ENCODE peak calls at places on chromosomes 7 and 10, in nine cellular contexts. One of them, this sample, is unnamed.

GRCh38 chr7:116843373-116843772 is 19.0 kb upstream of the CAPZA2 start:
- DNase-seq in pons: peak
- DNase-seq in GDM1: peak
- DNase-seq in NCI-H1436: no peak
- DNase-seq in NCI-H187: no peak
- DNase-seq in HepG2: no peak
- DNase-seq in stimulated activated CD8-positive, alpha-beta memory T cell treated with anti-CD3 and anti-CD28 coated beads, Interleukin-2, amount 100 ng/mL, for 48 hours: no peak
- DNase-seq in activated T-helper 1 cell treated with Interleukin-2 at 50 U/mL for 16 hours: no peak
- DNase-seq in ACHN: no peak
- DNase-seq in this sample: no peak

GRCh38 chr7:36236073-36236472 is 83.0 kb downstream of the EEPD1 start:
- DNase-seq in pons: no peak
- DNase-seq in GDM1: no peak
- DNase-seq in NCI-H1436: no peak
- DNase-seq in NCI-H187: no peak
- DNase-seq in HepG2: no peak
- DNase-seq in stimulated activated CD8-positive, alpha-beta memory T cell treated with anti-CD3 and anti-CD28 coated beads, Interleukin-2, amount 100 ng/mL, for 48 hours: no peak
- DNase-seq in activated T-helper 1 cell treated with Interleukin-2 at 50 U/mL for 16 hours: no peak
- DNase-seq in ACHN: no peak
- DNase-seq in this sample: no peak

GRCh38 chr10:24427678-24428409 is 218.9 kb downstream of the KIAA1217 start:
- DNase-seq in pons: no peak
- DNase-seq in GDM1: no peak
- DNase-seq in NCI-H1436: no peak
- DNase-seq in NCI-H187: no peak
- DNase-seq in HepG2: no peak
- DNase-seq in stimulated activated CD8-positive, alpha-beta memory T cell treated with anti-CD3 and anti-CD28 coated beads, Interleukin-2, amount 100 ng/mL, for 48 hours: no peak
- DNase-seq in activated T-helper 1 cell treated with Interleukin-2 at 50 U/mL for 16 hours: no peak
- DNase-seq in ACHN: no peak
- DNase-seq in this sample: peak

GRCh38 chr10:129764901-129765663 is 199.0 kb downstream of the EBF3 start:
- DNase-seq in pons: no peak
- DNase-seq in GDM1: no peak
- DNase-seq in NCI-H1436: no peak
- DNase-seq in NCI-H187: no peak
- DNase-seq in HepG2: no peak
- DNase-seq in stimulated activated CD8-positive, alpha-beta memory T cell treated with anti-CD3 and anti-CD28 coated beads, Interleukin-2, amount 100 ng/mL, for 48 hours: no peak
- DNase-seq in activated T-helper 1 cell treated with Interleukin-2 at 50 U/mL for 16 hours: no peak
- DNase-seq in ACHN: no peak
- DNase-seq in this sample: no peak

GRCh38 chr7:100476903-100477870 is 1.8 kb downstream of the TSC22D4 start:
- DNase-seq in pons: no peak
- DNase-seq in GDM1: no peak
- DNase-seq in NCI-H1436: no peak
- DNase-seq in NCI-H187: no peak
- DNase-seq in HepG2: no peak
- DNase-seq in stimulated activated CD8-positive, alpha-beta memory T cell treated with anti-CD3 and anti-CD28 coated beads, Interleukin-2, amount 100 ng/mL, for 48 hours: peak
- DNase-seq in activated T-helper 1 cell treated with Interleukin-2 at 50 U/mL for 16 hours: no peak
- DNase-seq in ACHN: no peak
- DNase-seq in this sample: no peak

GRCh38 chr10:104472957-104473745 is 119.5 kb downstream of the CFAP58 start:
- DNase-seq in pons: no peak
- DNase-seq in GDM1: no peak
- DNase-seq in NCI-H1436: no peak
- DNase-seq in NCI-H187: no peak
- DNase-seq in HepG2: no peak
- DNase-seq in stimulated activated CD8-positive, alpha-beta memory T cell treated with anti-CD3 and anti-CD28 coated beads, Interleukin-2, amount 100 ng/mL, for 48 hours: no peak
- DNase-seq in activated T-helper 1 cell treated with Interleukin-2 at 50 U/mL for 16 hours: no peak
- DNase-seq in ACHN: no peak
- DNase-seq in this sample: no peak

GRCh38 chr10:7481382-7481765 is 70.5 kb upstream of the SFMBT2 start:
- DNase-seq in pons: no peak
- DNase-seq in GDM1: no peak
- DNase-seq in NCI-H1436: no peak
- DNase-seq in NCI-H187: no peak
- DNase-seq in HepG2: no peak
- DNase-seq in stimulated activated CD8-positive, alpha-beta memory T cell treated with anti-CD3 and anti-CD28 coated beads, Interleukin-2, amount 100 ng/mL, for 48 hours: no peak
- DNase-seq in activated T-helper 1 cell treated with Interleukin-2 at 50 U/mL for 16 hours: no peak
- DNase-seq in ACHN: no peak
- DNase-seq in this sample: no peak

GRCh38 chr7:130294314-130294713 is 1.4 kb downstream of the CPA4 start:
- DNase-seq in pons: no peak
- DNase-seq in GDM1: no peak
- DNase-seq in NCI-H1436: no peak
- DNase-seq in NCI-H187: no peak
- DNase-seq in HepG2: no peak
- DNase-seq in stimulated activated CD8-positive, alpha-beta memory T cell treated with anti-CD3 and anti-CD28 coated beads, Interleukin-2, amount 100 ng/mL, for 48 hours: no peak
- DNase-seq in activated T-helper 1 cell treated with Interleukin-2 at 50 U/mL for 16 hours: no peak
- DNase-seq in ACHN: no peak
- DNase-seq in this sample: no peak

GRCh38 chr10:98269435-98269912 is 1.5 kb upstream of the LOXL4 start:
- DNase-seq in pons: no peak
- DNase-seq in GDM1: no peak
- DNase-seq in NCI-H1436: no peak
- DNase-seq in NCI-H187: no peak
- DNase-seq in HepG2: peak
- DNase-seq in stimulated activated CD8-positive, alpha-beta memory T cell treated with anti-CD3 and anti-CD28 coated beads, Interleukin-2, amount 100 ng/mL, for 48 hours: no peak
- DNase-seq in activated T-helper 1 cell treated with Interleukin-2 at 50 U/mL for 16 hours: no peak
- DNase-seq in ACHN: peak
- DNase-seq in this sample: peak

GRCh38 chr7:5394264-5395105 is 29.1 kb downstream of the TNRC18 start:
- DNase-seq in pons: no peak
- DNase-seq in GDM1: no peak
- DNase-seq in NCI-H1436: no peak
- DNase-seq in NCI-H187: no peak
- DNase-seq in HepG2: no peak
- DNase-seq in stimulated activated CD8-positive, alpha-beta memory T cell treated with anti-CD3 and anti-CD28 coated beads, Interleukin-2, amount 100 ng/mL, for 48 hours: no peak
- DNase-seq in activated T-helper 1 cell treated with Interleukin-2 at 50 U/mL for 16 hours: no peak
- DNase-seq in ACHN: no peak
- DNase-seq in this sample: no peak

GRCh38 chr10:86443069-86443468 is 76.5 kb upstream of the GRID1 start:
- DNase-seq in pons: no peak
- DNase-seq in GDM1: no peak
- DNase-seq in NCI-H1436: no peak
- DNase-seq in NCI-H187: no peak
- DNase-seq in HepG2: peak
- DNase-seq in stimulated activated CD8-positive, alpha-beta memory T cell treated with anti-CD3 and anti-CD28 coated beads, Interleukin-2, amount 100 ng/mL, for 48 hours: no peak
- DNase-seq in activated T-helper 1 cell treated with Interleukin-2 at 50 U/mL for 16 hours: no peak
- DNase-seq in ACHN: no peak
- DNase-seq in this sample: peak

GRCh38 chr10:79105164-79105739 is 36.5 kb downstream of the ZMIZ1 start:
- DNase-seq in pons: no peak
- DNase-seq in GDM1: no peak
- DNase-seq in NCI-H1436: no peak
- DNase-seq in NCI-H187: no peak
- DNase-seq in HepG2: peak
- DNase-seq in stimulated activated CD8-positive, alpha-beta memory T cell treated with anti-CD3 and anti-CD28 coated beads, Interleukin-2, amount 100 ng/mL, for 48 hours: no peak
- DNase-seq in activated T-helper 1 cell treated with Interleukin-2 at 50 U/mL for 16 hours: no peak
- DNase-seq in ACHN: no peak
- DNase-seq in this sample: no peak

GRCh38 chr7:11970132-11970531 is 138.1 kb upstream of the THSD7A start:
- DNase-seq in pons: no peak
- DNase-seq in GDM1: no peak
- DNase-seq in NCI-H1436: no peak
- DNase-seq in NCI-H187: no peak
- DNase-seq in HepG2: no peak
- DNase-seq in stimulated activated CD8-positive, alpha-beta memory T cell treated with anti-CD3 and anti-CD28 coated beads, Interleukin-2, amount 100 ng/mL, for 48 hours: no peak
- DNase-seq in activated T-helper 1 cell treated with Interleukin-2 at 50 U/mL for 16 hours: no peak
- DNase-seq in ACHN: no peak
- DNase-seq in this sample: no peak

GRCh38 chr10:124717911-124718734 is 26.1 kb downstream of the FAM53B start:
- DNase-seq in pons: peak
- DNase-seq in GDM1: peak
- DNase-seq in NCI-H1436: peak
- DNase-seq in NCI-H187: no peak
- DNase-seq in HepG2: no peak
- DNase-seq in stimulated activated CD8-positive, alpha-beta memory T cell treated with anti-CD3 and anti-CD28 coated beads, Interleukin-2, amount 100 ng/mL, for 48 hours: peak
- DNase-seq in activated T-helper 1 cell treated with Interleukin-2 at 50 U/mL for 16 hours: peak
- DNase-seq in ACHN: no peak
- DNase-seq in this sample: no peak

GRCh38 chr7:152054377-152055230 is 29.1 kb downstream of the GALNT11 start:
- DNase-seq in pons: no peak
- DNase-seq in GDM1: no peak
- DNase-seq in NCI-H1436: no peak
- DNase-seq in NCI-H187: no peak
- DNase-seq in HepG2: peak
- DNase-seq in stimulated activated CD8-positive, alpha-beta memory T cell treated with anti-CD3 and anti-CD28 coated beads, Interleukin-2, amount 100 ng/mL, for 48 hours: no peak
- DNase-seq in activated T-helper 1 cell treated with Interleukin-2 at 50 U/mL for 16 hours: no peak
- DNase-seq in ACHN: no peak
- DNase-seq in this sample: peak

GRCh38 chr7:148623586-148624282 is 33.2 kb downstream of the C7orf33 start:
- DNase-seq in pons: no peak
- DNase-seq in GDM1: no peak
- DNase-seq in NCI-H1436: no peak
- DNase-seq in NCI-H187: no peak
- DNase-seq in HepG2: no peak
- DNase-seq in stimulated activated CD8-positive, alpha-beta memory T cell treated with anti-CD3 and anti-CD28 coated beads, Interleukin-2, amount 100 ng/mL, for 48 hours: no peak
- DNase-seq in activated T-helper 1 cell treated with Interleukin-2 at 50 U/mL for 16 hours: no peak
- DNase-seq in ACHN: no peak
- DNase-seq in this sample: no peak

GRCh38 chr7:90276033-90276728 is 31.2 kb downstream of the CFAP69 start:
- DNase-seq in pons: no peak
- DNase-seq in GDM1: no peak
- DNase-seq in NCI-H1436: no peak
- DNase-seq in NCI-H187: no peak
- DNase-seq in HepG2: peak
- DNase-seq in stimulated activated CD8-positive, alpha-beta memory T cell treated with anti-CD3 and anti-CD28 coated beads, Interleukin-2, amount 100 ng/mL, for 48 hours: no peak
- DNase-seq in activated T-helper 1 cell treated with Interleukin-2 at 50 U/mL for 16 hours: no peak
- DNase-seq in ACHN: no peak
- DNase-seq in this sample: no peak

GRCh38 chr7:112125250-112125649 is 80.9 kb downstream of the DOCK4 start:
- DNase-seq in pons: peak
- DNase-seq in GDM1: no peak
- DNase-seq in NCI-H1436: no peak
- DNase-seq in NCI-H187: no peak
- DNase-seq in HepG2: no peak
- DNase-seq in stimulated activated CD8-positive, alpha-beta memory T cell treated with anti-CD3 and anti-CD28 coated beads, Interleukin-2, amount 100 ng/mL, for 48 hours: no peak
- DNase-seq in activated T-helper 1 cell treated with Interleukin-2 at 50 U/mL for 16 hours: no peak
- DNase-seq in ACHN: no peak
- DNase-seq in this sample: no peak

GRCh38 chr10:80068270-80068669 is 10.2 kb upstream of the TMEM254 start:
- DNase-seq in pons: no peak
- DNase-seq in GDM1: no peak
- DNase-seq in NCI-H1436: no peak
- DNase-seq in NCI-H187: no peak
- DNase-seq in HepG2: no peak
- DNase-seq in stimulated activated CD8-positive, alpha-beta memory T cell treated with anti-CD3 and anti-CD28 coated beads, Interleukin-2, amount 100 ng/mL, for 48 hours: no peak
- DNase-seq in activated T-helper 1 cell treated with Interleukin-2 at 50 U/mL for 16 hours: no peak
- DNase-seq in ACHN: no peak
- DNase-seq in this sample: no peak

GRCh38 chr7:50766106-50766505 is 16.6 kb downstream of the GRB10 start:
- DNase-seq in pons: peak
- DNase-seq in GDM1: no peak
- DNase-seq in NCI-H1436: no peak
- DNase-seq in NCI-H187: no peak
- DNase-seq in HepG2: no peak
- DNase-seq in stimulated activated CD8-positive, alpha-beta memory T cell treated with anti-CD3 and anti-CD28 coated beads, Interleukin-2, amount 100 ng/mL, for 48 hours: no peak
- DNase-seq in activated T-helper 1 cell treated with Interleukin-2 at 50 U/mL for 16 hours: no peak
- DNase-seq in ACHN: no peak
- DNase-seq in this sample: no peak